ENCODE peak calls at places on chromosomes 12 and 14, in four cellular contexts. C is cardiac muscle cell, P is Peyer's patch, N is small intestine. E is an unnamed sample.

GRCh38 chr12:13962699-13963098 is 18.7 kb downstream of the GRIN2B start:
- DNase-seq in C (no peak), P (no peak), N (no peak), E (no peak)

GRCh38 chr12:41011939-41012338 is 176.2 kb upstream of the PDZRN4 start:
- DNase-seq in C (no peak), P (no peak), N (no peak), E (no peak)

GRCh38 chr14:42804146-42804545 is 1197.5 kb downstream of the LRFN5 start:
- DNase-seq in C (no peak), P (no peak), N (no peak), E (no peak)

GRCh38 chr12:30795410-30795659 is 40.6 kb upstream of the CAPRIN2 start:
- DNase-seq in C (no peak), P (no peak), N (no peak), E (peak; percentile 84)

GRCh38 chr12:27802511-27802910 is 22.5 kb upstream of the MANSC4 start:
- DNase-seq in C (no peak), P (no peak), N (no peak), E (no peak)

GRCh38 chr12:123714302-123714627 is 2.1 kb downstream of the ATP6V0A2 start:
- DNase-seq in C (no peak), P (no peak), N (no peak), E (no peak)

GRCh38 chr12:91926810-91927209 is 218.8 kb downstream of the BTG1 start:
- DNase-seq in C (peak; percentile 17), P (no peak), N (no peak), E (peak; percentile 83)

GRCh38 chr14:63564318-63564717 is 21.1 kb upstream of the PPP2R5E start:
- DNase-seq in C (peak; percentile 23), P (no peak), N (peak; percentile 10), E (no peak)

GRCh38 chr14:42214981-42215491 is 608.4 kb downstream of the LRFN5 start:
- DNase-seq in C (peak; percentile 50), P (no peak), N (no peak), E (no peak)

GRCh38 chr14:74309125-74309654 is 6.5 kb upstream of the ABCD4 start:
- DNase-seq in C (no peak), P (no peak), N (no peak), E (no peak)

GRCh38 chr14:92969470-92970232 is 46.7 kb downstream of the CHGA start:
- DNase-seq in C (no peak), P (no peak), N (no peak), E (no peak)

GRCh38 chr14:54621686-54622085 is 54.8 kb downstream of the SAMD4A start:
- DNase-seq in C (no peak), P (no peak), N (no peak), E (no peak)
- H3K4me1 ChIP-seq in C (peaks cover 23% of the 10 kb centered on the region), P (no peaks in the 10 kb centered on the region), N (no peaks in the 10 kb centered on the region), E (peaks cover 59% of the 10 kb centered on the region)

DNA sequence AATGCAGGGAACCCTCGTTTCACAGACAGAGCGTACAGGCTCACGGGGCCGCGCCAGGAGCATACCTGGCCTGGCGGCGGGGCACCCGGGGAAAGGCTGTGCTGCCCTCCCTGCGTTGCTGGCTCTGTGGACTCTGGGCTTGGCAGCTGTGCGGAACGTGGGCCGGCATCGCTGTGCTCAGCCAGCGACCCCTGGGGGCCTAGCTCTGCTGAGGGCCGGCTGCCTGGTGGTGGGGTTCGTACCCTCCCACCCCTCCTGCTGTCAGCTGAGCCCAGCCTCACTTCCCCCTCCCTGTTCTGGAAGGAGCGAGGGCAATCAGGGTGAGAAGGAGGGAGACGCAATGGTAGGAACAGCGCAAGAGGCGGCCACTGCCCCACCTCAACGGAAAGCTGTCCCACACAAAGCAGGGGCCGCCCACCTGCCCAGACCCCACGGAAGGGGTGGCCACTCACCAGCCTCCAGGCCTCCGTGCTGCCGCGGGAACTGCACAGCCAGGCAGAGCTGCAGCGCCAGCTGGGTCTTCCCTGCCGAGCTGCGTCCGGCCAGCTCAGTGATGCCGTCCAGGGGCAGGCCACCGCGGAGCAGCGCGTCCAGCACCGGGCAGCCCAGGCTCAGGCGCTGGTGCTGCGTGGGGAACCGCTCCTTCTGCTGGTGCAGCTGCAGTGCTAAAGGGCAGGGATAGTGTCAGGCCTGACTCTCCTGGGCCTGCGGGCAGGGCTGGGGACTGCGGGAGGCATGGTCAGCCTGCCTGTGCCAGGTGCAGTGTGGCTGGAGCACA is 8.5 kb downstream of the XRCC3 start:
- DNase-seq in C (no peak), P (no peak), N (no peak), E (no peak)
- H3K4me3 ChIP-seq in C (no peak overlapping the region), P (no peak overlapping the region), N (no peak overlapping the region), E (no peak overlapping the region)

GRCh38 chr12:34604631-34605509 is 582.6 kb downstream of the ALG10 start:
- DNase-seq in C (no peak), P (no peak), N (no peak), E (peak; percentile 39)
- H3K9me3 ChIP-seq in C (no peaks in the 10 kb centered on the region), P (no peaks in the 10 kb centered on the region), N (no peaks in the 10 kb centered on the region), E (peaks cover 10% of the 10 kb centered on the region)

DNA sequence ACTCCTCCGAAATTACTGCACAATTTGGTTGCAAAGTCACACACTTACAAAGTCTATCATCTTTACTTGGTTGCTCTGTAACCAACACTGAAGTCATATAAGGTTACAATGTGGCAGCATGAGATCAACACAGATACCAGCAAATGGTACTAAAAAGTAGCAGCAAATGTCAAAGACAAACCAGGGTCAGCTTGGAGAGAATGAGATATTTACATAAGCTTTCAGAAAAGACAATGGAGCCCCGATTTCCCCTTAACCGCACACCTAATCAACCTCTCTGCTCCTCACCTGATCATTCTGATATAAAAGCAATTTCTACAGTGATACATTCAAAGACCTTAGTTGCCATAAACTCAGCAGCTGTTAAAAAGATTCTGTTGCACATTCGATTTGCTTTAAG is 76.4 kb upstream of the FOXN3 start:
- DNase-seq in C (no peak), P (no peak), N (no peak), E (no peak)
- H3K4me1 ChIP-seq in C (no peaks in the 10 kb centered on the region), P (no peaks in the 10 kb centered on the region), N (no peaks in the 10 kb centered on the region), E (no peaks in the 10 kb centered on the region)

GRCh38 chr14:77184396-77185092 is 2.9 kb downstream of the TMEM63C start:
- DNase-seq in C (no peak), P (peak; percentile 78), N (peak; percentile 75), E (no peak)

GRCh38 chr14:77183896-77184295 is 2.3 kb downstream of the TMEM63C start:
- DNase-seq in C (no peak), P (no peak), N (no peak), E (no peak)

GRCh38 chr14:77177623-77178185 is 3.9 kb upstream of the TMEM63C start:
- DNase-seq in C (no peak), P (no peak), N (no peak), E (no peak)

GRCh38 chr14:77181603-77182437 is at the start of gene TMEM63C:
- DNase-seq in C (peak; percentile 15), P (peak; percentile 83), N (peak; percentile 27), E (no peak)

GRCh38 chr14:77181124-77181602 is 435 bp upstream of the TMEM63C start:
- DNase-seq in C (no peak), P (no peak), N (no peak), E (no peak)
- H3K4me3 ChIP-seq in C (peak overlapping the region; percentile 37), P (peak overlapping the region; percentile 53), N (no peak overlapping the region), E (no peak overlapping the region)

GRCh38 chr12:54682674-54683073 is 34.5 kb upstream of the DCD start:
- DNase-seq in C (no peak), P (no peak), N (no peak), E (no peak)
- H3K9me3 ChIP-seq in C (no peaks in the 10 kb centered on the region), P (no peaks in the 10 kb centered on the region), N (no peaks in the 10 kb centered on the region), E (no peaks in the 10 kb centered on the region)

GRCh38 chr14:69712217-69712565 is 54.8 kb upstream of the SRSF5 start:
- DNase-seq in C (no peak), P (no peak), N (no peak), E (no peak)

GRCh38 chr14:69711471-69712216 is 55.3 kb upstream of the SRSF5 start:
- DNase-seq in C (no peak), P (peak; percentile 49), N (no peak), E (no peak)

GRCh38 chr14:69713976-69714716 is 52.8 kb upstream of the SRSF5 start:
- DNase-seq in C (no peak), P (peak; percentile 45), N (peak; percentile 48), E (no peak)

GRCh38 chr14:69713127-69713800 is 53.7 kb upstream of the SRSF5 start:
- DNase-seq in C (no peak), P (peak; percentile 45), N (peak; percentile 56), E (no peak)

GRCh38 chr14:69712637-69713088 is 54.3 kb upstream of the SRSF5 start:
- DNase-seq in C (no peak), P (peak; percentile 77), N (peak; percentile 75), E (no peak)
- H3K4me1 ChIP-seq in C (peaks cover 37% of the 10 kb centered on the region), P (peaks cover 6% of the 10 kb centered on the region), N (peaks cover 22% of the 10 kb centered on the region), E (peaks cover 25% of the 10 kb centered on the region)

DNA sequence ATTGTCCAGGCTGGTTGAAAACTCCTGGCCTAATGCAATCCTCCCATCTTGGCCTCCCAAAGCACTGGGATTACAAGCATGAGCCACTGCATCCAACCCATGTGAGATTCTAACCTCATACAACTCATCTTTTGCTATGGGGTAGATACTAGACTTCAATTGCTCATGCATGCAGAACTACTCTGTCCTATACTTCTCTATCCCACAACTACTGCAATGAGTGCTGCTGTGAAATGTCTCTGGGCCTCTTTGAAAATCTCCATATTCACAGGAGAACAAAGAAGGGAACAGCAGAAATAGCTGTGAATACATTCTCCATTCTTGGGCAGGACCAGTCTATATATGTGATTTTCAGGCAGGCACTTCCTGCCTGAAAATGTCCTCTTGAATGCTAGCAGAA is 220.7 kb upstream of the GRIP1 start:
- DNase-seq in C (no peak), P (no peak), N (no peak), E (no peak)
- H3K4me3 ChIP-seq in C (no peak overlapping the region), P (no peak overlapping the region), N (no peak overlapping the region), E (no peak overlapping the region)

DNA sequence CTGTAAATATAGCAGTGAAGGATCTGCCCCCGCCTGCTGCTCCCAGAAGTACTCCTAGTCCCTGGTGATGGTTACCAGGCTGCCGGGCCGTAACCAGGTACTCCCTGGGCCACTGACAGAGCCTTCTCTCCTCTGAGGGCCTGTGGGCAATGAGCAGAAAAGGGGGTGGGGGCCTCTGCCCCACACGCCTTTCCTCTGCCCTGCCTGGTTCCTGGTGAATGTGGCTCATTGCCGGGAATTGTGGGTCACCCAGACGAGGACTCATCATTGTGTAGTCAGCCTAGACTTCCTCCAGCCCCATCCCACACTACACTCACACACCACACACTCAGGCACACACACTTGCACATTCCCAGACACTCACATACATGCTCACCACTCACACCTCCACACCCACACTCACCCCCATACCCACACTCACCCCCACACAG is 35.7 kb upstream of the ACTN1 start:
- DNase-seq in C (no peak), P (no peak), N (no peak), E (no peak)
- H3K9me3 ChIP-seq in C (no peaks in the 10 kb centered on the region), P (no peaks in the 10 kb centered on the region), N (no peaks in the 10 kb centered on the region), E (no peaks in the 10 kb centered on the region)